ENCODE peak calls at places on chromosomes 4 and X, in seven cellular contexts. U is kidney, E is iPS-NIHi11, R is KBM-7, Y is neuronal stem cell, S is mesothelial cell of epicardium, C is transverse colon. Q is an unnamed sample.

GRCh38 chrX:75365243-75365975 is 91.5 kb downstream of the UPRT start:
- DNase-seq in U (no peak), E (no peak), R (no peak), Y (no peak), S (no peak), C (no peak), Q (no peak)

GRCh38 chr4:123315617-123316016 is 81.0 kb upstream of the SPRY1 start:
- DNase-seq in U (no peak), E (no peak), R (no peak), Y (no peak), S (no peak), C (no peak), Q (no peak)

GRCh38 chr4:101600287-101600686 is 190.2 kb upstream of the BANK1 start:
- DNase-seq in U (no peak), E (no peak), R (no peak), Y (no peak), S (no peak), C (no peak), Q (no peak)

GRCh38 chr4:48681856-48682255 is 98.2 kb downstream of the FRYL start:
- DNase-seq in U (no peak), E (no peak), R (peak), Y (no peak), S (no peak), C (no peak), Q (no peak)

GRCh38 chrX:75226280-75226679 is 47.6 kb upstream of the UPRT start:
- DNase-seq in U (no peak), E (no peak), R (no peak), Y (no peak), S (no peak), C (no peak), Q (no peak)

GRCh38 chr4:105896461-105896939 is 1.2 kb downstream of the NPNT start:
- DNase-seq in U (no peak), E (peak), R (peak), Y (no peak), S (no peak), C (peak), Q (no peak)

GRCh38 chrX:129823115-129823514 is 20.6 kb downstream of the ZDHHC9 start:
- DNase-seq in U (no peak), E (peak), R (peak), Y (no peak), S (no peak), C (peak), Q (peak)

GRCh38 chr4:110532901-110533589 is 57.1 kb downstream of the ENPEP start:
- DNase-seq in U (no peak), E (no peak), R (no peak), Y (no peak), S (no peak), C (no peak), Q (no peak)

GRCh38 chrX:10393899-10394298 is 226.5 kb downstream of the MID1 start:
- DNase-seq in U (no peak), E (no peak), R (no peak), Y (no peak), S (no peak), C (no peak), Q (no peak)

GRCh38 chr4:73234712-73235111 is 23.9 kb downstream of the ANKRD17 start:
- DNase-seq in U (no peak), E (no peak), R (no peak), Y (no peak), S (no peak), C (no peak), Q (no peak)

GRCh38 chr4:98584265-98584664 is 74.1 kb downstream of the TSPAN5 start:
- DNase-seq in U (no peak), E (no peak), R (no peak), Y (no peak), S (no peak), C (no peak), Q (no peak)

GRCh38 chr4:160848901-160849735 is 1314.7 kb downstream of the FSTL5 start:
- DNase-seq in U (no peak), E (no peak), R (no peak), Y (no peak), S (no peak), C (no peak), Q (no peak)

GRCh38 chr4:105457997-105458396 is 15.9 kb downstream of the PPA2 start:
- DNase-seq in U (no peak), E (no peak), R (no peak), Y (no peak), S (no peak), C (no peak), Q (no peak)

GRCh38 chr4:20698820-20699219 is 1.4 kb upstream of the PACRGL start:
- DNase-seq in U (no peak), E (no peak), R (no peak), Y (no peak), S (no peak), C (no peak), Q (no peak)

GRCh38 chrX:7214251-7214650 is 66.3 kb upstream of the PUDP start:
- DNase-seq in U (no peak), E (no peak), R (no peak), Y (no peak), S (no peak), C (no peak), Q (no peak)

GRCh38 chrX:9339603-9340569 is 125.0 kb upstream of the TBL1X start:
- DNase-seq in U (peak), E (peak), R (no peak), Y (no peak), S (no peak), C (peak), Q (no peak)

GRCh38 chr4:107791902-107792301 is 32.8 kb upstream of the SGMS2 start:
- DNase-seq in U (no peak), E (no peak), R (no peak), Y (no peak), S (no peak), C (no peak), Q (no peak)

GRCh38 chr4:98749206-98749605 is 90.8 kb upstream of the TSPAN5 start:
- DNase-seq in U (no peak), E (no peak), R (no peak), Y (no peak), S (no peak), C (no peak), Q (no peak)

GRCh38 chr4:33512397-33512796 is 2731.9 kb downstream of the ARAP2 start:
- DNase-seq in U (no peak), E (no peak), R (peak), Y (no peak), S (no peak), C (no peak), Q (no peak)

GRCh38 chr4:101857176-101857575 is 66.6 kb downstream of the BANK1 start:
- DNase-seq in U (no peak), E (no peak), R (no peak), Y (no peak), S (no peak), C (no peak), Q (no peak)

GRCh38 chrX:48897157-48897620 is 379 bp downstream of the TIMM17B start:
- DNase-seq in U (peak), E (peak), R (peak), Y (peak), S (peak), C (peak), Q (peak)

GRCh38 chrX:35665311-35665710 is 132.8 kb upstream of the MAGEB16 start:
- DNase-seq in U (no peak), E (no peak), R (no peak), Y (no peak), S (no peak), C (no peak), Q (no peak)

GRCh38 chr4:17414392-17414791 is 97.5 kb downstream of the QDPR start:
- DNase-seq in U (no peak), E (no peak), R (no peak), Y (no peak), S (no peak), C (no peak), Q (no peak)

GRCh38 chr4:124640037-124640730 is 72.3 kb downstream of the ANKRD50 start:
- DNase-seq in U (no peak), E (no peak), R (no peak), Y (no peak), S (no peak), C (no peak), Q (peak)

GRCh38 chr4:141229408-141230101 is 8.9 kb downstream of the ZNF330 start:
- DNase-seq in U (no peak), E (no peak), R (no peak), Y (no peak), S (no peak), C (no peak), Q (no peak)

Q was measured in adrenal gland.